ENCODE peak calls at places on chromosomes 3 and 15, in six cellular contexts. C is astrocyte of the cerebellum, I is coronary artery, Q is BJ, B is astrocyte of the spinal cord, M is heart right ventricle. Y is an unnamed sample.

GRCh38 chr3:15743587-15744009 is 54.2 kb downstream of the ANKRD28 start:
- DNase-seq in C (no peak), I (no peak), Q (no peak), B (no peak), M (no peak), Y (no peak)

GRCh38 chr15:26702381-26702780 is 70.5 kb downstream of the GABRB3 start:
- DNase-seq in C (no peak), I (no peak), Q (no peak), B (no peak), M (no peak), Y (no peak)

GRCh38 chr3:3368336-3368735 is 188.8 kb upstream of the CRBN start:
- DNase-seq in C (no peak), I (no peak), Q (no peak), B (no peak), M (no peak), Y (no peak)

GRCh38 chr3:126049289-126050049 is 34.5 kb downstream of the SLC41A3 start:
- DNase-seq in C (no peak), I (no peak), Q (no peak), B (no peak), M (no peak), Y (no peak)

GRCh38 chr3:105368575-105369500 is 2.1 kb downstream of the ALCAM start:
- DNase-seq in C (no peak), I (peak), Q (no peak), B (peak), M (peak), Y (peak)

GRCh38 chr3:18246336-18247060 is 178.6 kb downstream of the SATB1 start:
- DNase-seq in C (no peak), I (no peak), Q (no peak), B (no peak), M (no peak), Y (no peak)

GRCh38 chr3:60034047-60034446 is 984.2 kb upstream of the CFAP20DC start:
- DNase-seq in C (no peak), I (no peak), Q (no peak), B (no peak), M (no peak), Y (no peak)

GRCh38 chr15:35958936-35959335 is 413.0 kb upstream of the DPH6 start:
- DNase-seq in C (no peak), I (no peak), Q (no peak), B (no peak), M (no peak), Y (peak)

GRCh38 chr15:62068071-62068786 is 1.5 kb downstream of the C2CD4A start:
- DNase-seq in C (no peak), I (no peak), Q (no peak), B (peak), M (peak), Y (peak)

GRCh38 chr3:127715541-127715940 is 42.8 kb downstream of the ABTB1 start:
- DNase-seq in C (no peak), I (no peak), Q (no peak), B (no peak), M (no peak), Y (no peak)

GRCh38 chr3:114178770-114179368 is at the start of gene DRD3:
- DNase-seq in C (peak), I (no peak), Q (no peak), B (peak), M (no peak), Y (peak)

GRCh38 chr3:184174278-184174645 is 393 bp upstream of the AP2M1 start:
- DNase-seq in C (no peak), I (no peak), Q (no peak), B (no peak), M (no peak), Y (no peak)

GRCh38 chr3:13710251-13710650 is 161.3 kb downstream of the FBLN2 start:
- DNase-seq in C (no peak), I (peak), Q (no peak), B (no peak), M (no peak), Y (no peak)

GRCh38 chr3:23035927-23036640 is 167.0 kb upstream of the UBE2E2 start:
- DNase-seq in C (no peak), I (no peak), Q (no peak), B (no peak), M (no peak), Y (no peak)

GRCh38 chr3:16697437-16698258 is 92.4 kb upstream of the DAZL start:
- DNase-seq in C (no peak), I (no peak), Q (no peak), B (peak), M (no peak), Y (peak)

GRCh38 chr3:40877651-40878463 is 321.4 kb upstream of the CTNNB1 start:
- DNase-seq in C (peak), I (peak), Q (no peak), B (peak), M (peak), Y (peak)

GRCh38 chr3:160184655-160185054 is 40.6 kb upstream of the C3orf80 start:
- DNase-seq in C (no peak), I (no peak), Q (no peak), B (peak), M (no peak), Y (peak)

GRCh38 chr3:43159496-43160255 is 53.8 kb upstream of the POMGNT2 start:
- DNase-seq in C (no peak), I (no peak), Q (no peak), B (no peak), M (no peak), Y (no peak)

GRCh38 chr3:123883656-123884257 is 375 bp downstream of the MYLK start:
- DNase-seq in C (no peak), I (no peak), Q (no peak), B (peak), M (peak), Y (no peak)

GRCh38 chr3:38009807-38010591 is 19.4 kb downstream of the VILL start:
- DNase-seq in C (no peak), I (no peak), Q (no peak), B (no peak), M (no peak), Y (no peak)

GRCh38 chr15:31298707-31299172 is 27.9 kb upstream of the KLF13 start:
- DNase-seq in C (no peak), I (peak), Q (no peak), B (no peak), M (no peak), Y (no peak)

GRCh38 chr3:37491776-37492175 is 317.4 kb upstream of the LRRFIP2 start:
- DNase-seq in C (no peak), I (no peak), Q (no peak), B (no peak), M (no peak), Y (peak)

GRCh38 chr3:31848921-31849320 is 132.1 kb downstream of the OSBPL10 start:
- DNase-seq in C (no peak), I (no peak), Q (no peak), B (no peak), M (no peak), Y (no peak)

DNA sequence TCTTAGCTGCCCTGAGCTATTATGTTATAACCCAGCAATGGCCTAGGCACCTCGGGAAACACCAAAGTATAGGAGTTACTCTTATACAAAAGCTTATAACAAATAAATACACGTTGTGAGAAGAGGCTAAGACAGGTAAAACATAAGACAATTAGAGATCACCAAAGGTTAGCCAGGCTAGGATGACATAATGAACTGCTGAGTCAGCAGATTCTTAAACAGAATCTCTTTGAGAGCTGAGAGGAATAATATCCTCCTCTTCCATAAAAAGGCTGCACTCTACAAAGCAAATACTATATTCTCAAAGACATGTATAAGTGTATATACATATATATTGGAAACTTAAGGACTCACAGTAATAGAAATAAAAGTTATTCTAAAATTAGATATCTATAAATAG is 37.2 kb downstream of the GOLIM4 start:
- DNase-seq in C (no peak), I (no peak), Q (no peak), B (no peak), M (no peak), Y (no peak)
- TF ChIP-seq CTCF in C (no peak), I (no peak), Q (no peak), B (no peak), M (no peak), Y (no peak)

DNA sequence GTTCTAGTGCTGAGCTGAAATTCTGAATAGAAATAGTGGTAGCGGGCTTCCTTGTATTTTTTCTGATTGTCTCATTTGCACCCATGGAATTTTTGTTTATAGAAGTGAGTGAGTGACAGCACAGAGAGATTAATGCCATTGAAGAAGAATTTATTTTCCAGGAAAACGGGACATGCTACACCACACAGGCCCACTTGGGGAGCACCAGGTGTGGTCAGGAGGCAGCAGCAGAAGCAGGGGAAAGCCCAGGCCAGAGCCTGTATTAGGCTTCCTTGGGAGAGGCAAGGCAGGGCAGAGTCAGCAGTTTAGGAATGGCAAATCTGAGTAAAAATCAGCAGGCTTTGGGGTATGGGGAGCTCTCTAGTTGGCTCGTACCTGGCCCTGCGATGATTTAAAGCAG is 88.4 kb upstream of the ATP11B start:
- DNase-seq in C (no peak), I (no peak), Q (no peak), B (no peak), M (no peak), Y (no peak)
- TF ChIP-seq CTCF in C (no peak), I (no peak), Q (no peak), B (no peak), M (no peak), Y (no peak)

GRCh38 chr3:76683256-76683655 is 356.6 kb upstream of the ROBO2 start:
- DNase-seq in C (no peak), I (no peak), Q (no peak), B (no peak), M (no peak), Y (no peak)
- TF ChIP-seq CTCF in C (no peak), I (no peak), Q (no peak), B (no peak), M (no peak), Y (no peak)

DNA sequence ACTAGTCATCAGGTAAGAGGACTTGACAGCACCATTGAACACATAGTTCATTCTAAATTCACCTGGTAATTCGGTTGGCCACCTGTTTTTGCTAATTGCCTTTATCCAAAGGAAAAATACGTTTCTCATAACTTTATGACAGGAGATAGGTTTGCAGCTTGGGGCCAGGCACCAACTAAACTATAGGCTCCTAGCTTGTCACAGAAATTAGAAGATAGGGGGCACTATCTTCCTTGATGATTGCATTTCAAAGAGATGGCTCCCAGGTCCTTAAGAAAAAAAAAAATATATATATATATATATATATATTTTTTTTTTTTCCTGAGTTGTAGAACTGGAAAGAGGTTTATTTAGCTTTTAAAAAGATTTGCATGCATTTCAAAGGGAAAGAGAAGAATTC is 563.6 kb downstream of the NAALADL2 start:
- DNase-seq in C (no peak), I (no peak), Q (no peak), B (no peak), M (no peak), Y (no peak)
- TF ChIP-seq CTCF in C (no peak), I (no peak), Q (no peak), B (no peak), M (no peak), Y (no peak)

GRCh38 chr3:51362476-51362875 is 22.6 kb upstream of the MANF start:
- DNase-seq in C (no peak), I (no peak), Q (no peak), B (no peak), M (no peak), Y (no peak)
- TF ChIP-seq CTCF in C (no peak), I (no peak), Q (no peak), B (no peak), M (no peak), Y (no peak)

DNA sequence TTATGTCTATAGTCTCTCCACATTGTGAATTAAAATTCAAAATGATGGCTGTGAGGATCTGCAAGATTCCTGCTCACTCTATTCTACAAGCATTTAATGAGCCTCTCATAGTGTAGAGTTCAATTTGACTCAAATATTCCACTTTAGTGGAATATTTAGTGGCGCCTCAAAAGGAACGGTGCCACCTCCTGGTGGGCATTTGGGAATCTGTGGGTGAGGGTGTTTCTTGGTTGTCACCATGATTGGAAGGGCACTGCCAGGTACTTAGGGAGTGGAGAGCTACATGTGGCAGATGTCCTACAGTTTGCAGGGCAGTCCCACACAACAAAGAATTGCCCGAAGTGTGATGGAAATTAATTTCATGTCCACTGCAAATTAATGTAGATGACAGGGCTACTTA is 21.5 kb upstream of the KCNMB3 start:
- DNase-seq in C (no peak), I (no peak), Q (no peak), B (peak), M (no peak), Y (peak)
- TF ChIP-seq CTCF in C (peak), I (no peak), Q (peak), B (peak), M (peak), Y (peak)

DNA sequence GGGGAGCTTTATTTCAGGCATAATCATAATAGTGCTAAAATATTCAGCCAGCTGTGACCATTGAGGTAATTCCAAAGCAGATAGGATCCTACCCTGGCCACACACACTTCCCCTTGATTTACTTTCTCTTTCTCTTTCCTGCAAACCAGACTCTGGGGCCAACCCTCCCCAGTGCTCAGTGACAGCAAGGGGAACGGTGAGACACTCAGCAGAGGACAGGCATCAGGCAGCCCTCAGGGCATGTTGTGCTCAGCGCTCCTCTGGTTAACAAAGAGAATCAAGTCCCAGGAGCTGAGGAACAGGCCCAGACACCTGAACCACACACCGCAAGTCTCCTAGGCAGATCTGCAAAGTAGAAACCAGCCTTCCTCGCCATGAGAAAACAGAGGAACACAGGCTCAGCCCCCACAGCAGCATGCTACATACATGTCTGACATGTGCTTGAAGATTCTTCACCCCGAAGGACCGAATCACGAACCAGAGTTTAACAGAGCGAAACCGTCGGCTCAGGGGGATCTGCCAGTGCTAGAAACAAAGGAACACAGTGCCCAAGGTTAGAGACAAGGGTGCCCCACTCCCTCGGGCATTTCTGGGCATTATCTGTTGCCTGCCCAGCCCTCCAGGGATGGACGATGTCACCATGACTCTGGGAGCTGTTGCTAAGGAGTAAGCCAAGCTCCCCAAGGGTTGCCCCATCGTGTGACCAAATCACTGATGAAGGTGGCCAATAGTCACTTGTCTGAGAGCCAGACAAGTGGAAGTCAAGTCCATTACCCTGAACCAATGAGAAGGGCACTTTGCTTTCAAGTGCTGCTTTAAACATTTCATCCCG is 17.5 kb downstream of the HDC start:
- DNase-seq in C (no peak), I (no peak), Q (no peak), B (no peak), M (no peak), Y (no peak)
- TF ChIP-seq CTCF in C (no peak), I (no peak), Q (no peak), B (no peak), M (no peak), Y (no peak)